ENCODE peak calls at places on chromosomes 4 and X, in four cellular contexts. One of them, this sample, is unnamed.

GRCh38 chr4:84799318-84799717 is 167.2 kb downstream of the WDFY3 start:
- DNase-seq in occipital lobe: no peak
- DNase-seq in iris pigment epithelial cell: peak
- DNase-seq in frontal cortex: no peak
- DNase-seq in this sample: no peak

GRCh38 chrX:18173494-18174180 is 47.0 kb downstream of the BEND2 start:
- DNase-seq in frontal cortex: no peak
- DNase-seq in iris pigment epithelial cell: no peak
- DNase-seq in occipital lobe: no peak
- DNase-seq in this sample: no peak

GRCh38 chr4:140427104-140427918 is at the start of gene CLGN:
- DNase-seq in iris pigment epithelial cell: peak
- DNase-seq in occipital lobe: peak
- DNase-seq in frontal cortex: peak
- DNase-seq in this sample: peak

GRCh38 chr4:165379662-165380061 is 854 bp downstream of the CPE start:
- DNase-seq in occipital lobe: peak
- DNase-seq in frontal cortex: no peak
- DNase-seq in iris pigment epithelial cell: no peak
- DNase-seq in this sample: peak

GRCh38 chr4:40516651-40517050 is 113.0 kb downstream of the RBM47 start:
- DNase-seq in frontal cortex: no peak
- DNase-seq in iris pigment epithelial cell: no peak
- DNase-seq in occipital lobe: no peak
- DNase-seq in this sample: no peak

GRCh38 chrX:92224406-92224805 is 445.2 kb downstream of the PCDH11X start:
- DNase-seq in iris pigment epithelial cell: no peak
- DNase-seq in occipital lobe: no peak
- DNase-seq in frontal cortex: no peak
- DNase-seq in this sample: no peak

GRCh38 chrX:18582910-18583493 is 88.9 kb downstream of the RS1 start:
- DNase-seq in frontal cortex: no peak
- DNase-seq in iris pigment epithelial cell: no peak
- DNase-seq in occipital lobe: no peak
- DNase-seq in this sample: no peak

GRCh38 chrX:46254623-46255022 is 290.6 kb downstream of the ZNF674 start:
- DNase-seq in iris pigment epithelial cell: no peak
- DNase-seq in frontal cortex: no peak
- DNase-seq in occipital lobe: no peak
- DNase-seq in this sample: no peak

GRCh38 chr4:39642885-39643550 is 4.4 kb upstream of the SMIM14 start:
- DNase-seq in occipital lobe: no peak
- DNase-seq in iris pigment epithelial cell: peak
- DNase-seq in frontal cortex: no peak
- DNase-seq in this sample: no peak

GRCh38 chrX:39022106-39022505 is 220.8 kb downstream of the MID1IP1 start:
- DNase-seq in frontal cortex: no peak
- DNase-seq in occipital lobe: no peak
- DNase-seq in iris pigment epithelial cell: no peak
- DNase-seq in this sample: no peak

GRCh38 chr4:183399166-183399565 is 45.3 kb upstream of the CDKN2AIP start:
- DNase-seq in frontal cortex: no peak
- DNase-seq in occipital lobe: no peak
- DNase-seq in iris pigment epithelial cell: no peak
- DNase-seq in this sample: no peak

GRCh38 chr4:173264245-173264959 is 69.8 kb downstream of the HMGB2 start:
- DNase-seq in occipital lobe: no peak
- DNase-seq in iris pigment epithelial cell: peak
- DNase-seq in frontal cortex: no peak
- DNase-seq in this sample: no peak

GRCh38 chr4:17336524-17336941 is 175.4 kb downstream of the QDPR start:
- DNase-seq in iris pigment epithelial cell: peak
- DNase-seq in frontal cortex: no peak
- DNase-seq in occipital lobe: no peak
- DNase-seq in this sample: no peak

GRCh38 chrX:41014776-41015175 is 70.5 kb upstream of the USP9X start:
- DNase-seq in iris pigment epithelial cell: peak
- DNase-seq in frontal cortex: no peak
- DNase-seq in occipital lobe: no peak
- DNase-seq in this sample: no peak

GRCh38 chr4:80900908-80901307 is 129.6 kb upstream of the BMP3 start:
- DNase-seq in frontal cortex: no peak
- DNase-seq in iris pigment epithelial cell: no peak
- DNase-seq in occipital lobe: no peak
- DNase-seq in this sample: no peak

GRCh38 chrX:1444896-1445480 is 7.7 kb downstream of the ASMTL start:
- DNase-seq in occipital lobe: no peak
- DNase-seq in frontal cortex: no peak
- DNase-seq in iris pigment epithelial cell: no peak
- DNase-seq in this sample: no peak

GRCh38 chrX:9515973-9516538 is 51.2 kb downstream of the TBL1X start:
- DNase-seq in frontal cortex: no peak
- DNase-seq in iris pigment epithelial cell: no peak
- DNase-seq in occipital lobe: no peak
- DNase-seq in this sample: no peak

GRCh38 chrX:39582091-39582490 is 515.7 kb downstream of the BCOR start:
- DNase-seq in iris pigment epithelial cell: no peak
- DNase-seq in frontal cortex: no peak
- DNase-seq in occipital lobe: no peak
- DNase-seq in this sample: no peak

GRCh38 chr4:98572697-98573096 is 85.7 kb downstream of the TSPAN5 start:
- DNase-seq in frontal cortex: no peak
- DNase-seq in occipital lobe: no peak
- DNase-seq in iris pigment epithelial cell: no peak
- DNase-seq in this sample: no peak

GRCh38 chr4:177706916-177707315 is 264.7 kb upstream of the AGA start:
- DNase-seq in frontal cortex: no peak
- DNase-seq in occipital lobe: no peak
- DNase-seq in iris pigment epithelial cell: no peak
- DNase-seq in this sample: no peak

GRCh38 chr4:73918058-73918457 is 48.9 kb downstream of the CXCL1 start:
- DNase-seq in iris pigment epithelial cell: no peak
- DNase-seq in occipital lobe: no peak
- DNase-seq in frontal cortex: no peak
- DNase-seq in this sample: no peak